ENCODE peak calls at places on chromosomes 13 and 19, in nine cellular contexts. B, U, V, J, C, N, S, D and F are unnamed samples.

GRCh38 chr19:38049105-38049649 is 142.2 kb downstream of the SIPA1L3 start:
- DNase-seq in B (peak), C (peak), D (no peak), J (no peak), N (no peak), U (no peak), S (peak), V (no peak), F (no peak)

GRCh38 chr13:103036268-103036667 is 29.9 kb downstream of the SLC10A2 start:
- DNase-seq in D (no peak), C (no peak), N (no peak), J (no peak), V (no peak), U (no peak), B (no peak), S (no peak), F (no peak)

GRCh38 chr13:48304132-48304876 is 753 bp downstream of the RB1 start:
- DNase-seq in S (peak), C (peak), V (no peak), N (peak), J (peak), B (no peak), D (no peak), U (peak), F (peak)

GRCh38 chr19:51737924-51738323 is 13.8 kb downstream of the FPR1 start:
- DNase-seq in U (no peak), C (no peak), S (no peak), N (no peak), V (no peak), J (no peak), B (no peak), D (no peak), F (no peak)

GRCh38 chr19:46350758-46351159 is 3.9 kb downstream of the PPP5C start:
- DNase-seq in C (peak), B (no peak), J (no peak), V (peak), N (no peak), U (no peak), S (peak), D (no peak), F (peak)

GRCh38 chr19:876089-876488 is 16.6 kb downstream of the CFD start:
- DNase-seq in D (no peak), B (no peak), C (no peak), J (no peak), U (no peak), V (no peak), S (no peak), N (no peak), F (no peak)

GRCh38 chr19:54173951-54174817 is 1.2 kb upstream of the TMC4 start:
- DNase-seq in D (no peak), N (no peak), V (no peak), J (no peak), U (no peak), B (no peak), C (no peak), S (no peak), F (peak)

GRCh38 chr19:29119582-29119981 is 93.4 kb downstream of the UQCRFS1 start:
- DNase-seq in V (no peak), D (no peak), U (no peak), C (no peak), S (no peak), N (no peak), J (no peak), B (no peak), F (peak)

GRCh38 chr13:96858133-96858826 is 136.0 kb downstream of the OXGR1 start:
- DNase-seq in B (no peak), N (no peak), D (no peak), U (no peak), S (no peak), J (no peak), C (no peak), V (no peak), F (no peak)

GRCh38 chr13:27943951-27944350 is 24.2 kb downstream of the PDX1 start:
- DNase-seq in U (no peak), C (no peak), S (no peak), D (no peak), J (no peak), B (no peak), V (no peak), N (no peak), F (no peak)

GRCh38 chr13:66656050-66656449 is 574.1 kb downstream of the PCDH9 start:
- DNase-seq in U (no peak), D (no peak), N (no peak), V (no peak), S (no peak), C (no peak), J (no peak), B (no peak), F (no peak)

GRCh38 chr19:4310247-4311121 is 6.1 kb downstream of the FSD1 start:
- DNase-seq in C (no peak), U (no peak), D (peak), J (peak), V (no peak), S (no peak), B (no peak), N (no peak), F (no peak)

GRCh38 chr13:97426695-97427094 is 7.3 kb upstream of the RAP2A start:
- DNase-seq in D (no peak), S (no peak), N (no peak), J (no peak), V (no peak), B (no peak), C (no peak), U (no peak), F (no peak)

GRCh38 chr13:75405976-75406703 is 75.8 kb downstream of the TBC1D4 start:
- DNase-seq in D (no peak), B (no peak), J (no peak), N (no peak), S (no peak), U (no peak), V (no peak), C (no peak), F (no peak)

GRCh38 chr19:50311723-50312635 is 17.2 kb downstream of the KCNC3 start:
- DNase-seq in B (no peak), N (no peak), U (no peak), D (peak), J (no peak), C (no peak), V (no peak), S (no peak), F (no peak)